ENCODE peak calls at places on chromosomes 12 and 14, in ten cellular contexts. G is lung, B is T-helper 2 cell, M is SJCRH30, Z is IMR-90, J is endothelial cell of umbilical vein, R is amygdala, W is Right ventricle myocardium superior, L is NCI-H69, V is T-helper 9 cell. T is an unnamed sample.

GRCh38 chr14:89397569-89397968 is 19.5 kb downstream of the FOXN3 start:
- DNase-seq in V (no peak), R (no peak), L (no peak), B (no peak), W (no peak), G (no peak), Z (no peak), J (no peak), M (no peak), T (no peak)

GRCh38 chr12:38995249-38995648 is 89.9 kb upstream of the CPNE8 start:
- DNase-seq in B (no peak), V (no peak), R (no peak), W (no peak), G (no peak), L (no peak), M (no peak), J (no peak), Z (no peak), T (no peak)

GRCh38 chr12:106138646-106139421 is at the start of gene NUAK1:
- DNase-seq in L (peak), Z (peak), G (peak), W (peak), B (no peak), M (no peak), V (no peak), R (peak), J (peak), T (peak)

GRCh38 chr14:65229431-65230286 is 127.3 kb upstream of the MAX start:
- DNase-seq in B (no peak), G (no peak), L (peak), J (peak), V (peak), M (peak), W (no peak), Z (no peak), R (peak), T (no peak)

GRCh38 chr12:111596985-111597730 is 2.0 kb downstream of the ATXN2 start:
- DNase-seq in Z (peak), M (peak), B (no peak), V (no peak), J (peak), W (peak), R (peak), L (peak), G (peak), T (peak)

GRCh38 chr12:94204647-94205247 is 56.4 kb downstream of the PLXNC1 start:
- DNase-seq in R (no peak), B (no peak), V (no peak), Z (no peak), J (no peak), M (no peak), W (no peak), L (no peak), G (no peak), T (no peak)

GRCh38 chr14:68143341-68143807 is 323.8 kb downstream of the RAD51B start:
- DNase-seq in J (peak), Z (peak), M (peak), L (peak), V (no peak), R (no peak), G (peak), W (peak), B (no peak), T (no peak)

GRCh38 chr12:112350593-112351592 is 31.3 kb downstream of the HECTD4 start:
- DNase-seq in J (no peak), R (no peak), W (no peak), Z (no peak), B (no peak), G (no peak), V (no peak), L (peak), M (no peak), T (no peak)

GRCh38 chr12:98736352-98737326 is 91.5 kb downstream of the APAF1 start:
- DNase-seq in Z (peak), G (no peak), R (no peak), V (no peak), L (peak), W (no peak), J (peak), B (no peak), M (no peak), T (no peak)

GRCh38 chr14:91367173-91368171 is 50.1 kb downstream of the CCDC88C start:
- DNase-seq in Z (peak), L (no peak), J (peak), R (no peak), G (peak), W (no peak), M (no peak), B (peak), V (peak), T (no peak)

GRCh38 chr14:25237845-25238244 is 187.9 kb upstream of the STXBP6 start:
- DNase-seq in G (no peak), Z (peak), V (no peak), B (no peak), M (peak), R (no peak), J (peak), W (peak), L (peak), T (no peak)

T was measured in pulmonary artery endothelial cell.